ENCODE peak calls at places on chromosomes 16 and 17, in eight cellular contexts. J is left ventricle myocardium inferior; C is stomach; B is A673; N is H1; Q is CD4-positive, alpha-beta T cell; K is fibroblast of lung; P is upper lobe of left lung. Y is an unnamed sample.
A peak's percentile ranks its signal among the peaks of the same experiment; 100 is the strongest.

GRCh38 chr16:27514806-27515205 is 34.9 kb downstream of the GTF3C1 start:
- DNase-seq in K (peak; percentile 34), C (no peak), Q (no peak), P (no peak), B (no peak), J (peak; percentile 47), N (no peak), Y (peak; percentile 16)

GRCh38 chr16:57949595-57950238 is 21.2 kb downstream of the CNGB1 start:
- DNase-seq in P (no peak), C (no peak), K (no peak), N (no peak), Q (no peak), J (no peak), B (no peak), Y (no peak)

GRCh38 chr16:56744996-56745640 is 15.2 kb downstream of the NUP93 start:
- DNase-seq in N (no peak), J (no peak), C (no peak), P (no peak), B (no peak), K (no peak), Q (no peak), Y (no peak)

GRCh38 chr17:7959503-7960253 is 27.7 kb downstream of the CNTROB start:
- DNase-seq in J (no peak), C (no peak), P (no peak), N (no peak), K (peak; percentile 41), Q (no peak), B (no peak), Y (no peak)

GRCh38 chr17:31466096-31466495 is 74.6 kb downstream of the RAB11FIP4 start:
- DNase-seq in P (no peak), N (no peak), C (no peak), B (no peak), K (no peak), Q (no peak), J (no peak), Y (no peak)

GRCh38 chr16:4404967-4405696 is 11.3 kb downstream of the CORO7 start:
- DNase-seq in J (no peak), B (no peak), Q (no peak), P (peak; percentile 77), K (no peak), N (no peak), C (no peak), Y (no peak)

GRCh38 chr16:72921620-72922019 is 126.3 kb downstream of the ZFHX3 start:
- DNase-seq in P (peak; percentile 80), J (no peak), B (peak; percentile 43), K (peak; percentile 50), C (no peak), Q (no peak), N (no peak), Y (no peak)

GRCh38 chr16:49828545-49829267 is 27.2 kb downstream of the ZNF423 start:
- DNase-seq in N (no peak), Q (no peak), K (no peak), J (peak; percentile 56), B (no peak), C (no peak), P (no peak), Y (no peak)

GRCh38 chr16:46817961-46818360 is 13.0 kb downstream of the C16orf87 start:
- DNase-seq in Q (no peak), P (no peak), K (peak; percentile 19), B (no peak), J (no peak), C (no peak), N (no peak), Y (no peak)

GRCh38 chr16:65833171-65833871 is 533.2 kb upstream of the CDH5 start:
- DNase-seq in B (peak; percentile 94), K (peak; percentile 64), N (no peak), Q (no peak), P (no peak), J (no peak), C (no peak), Y (peak; percentile 13)

GRCh38 chr16:4535627-4536108 is 2.9 kb downstream of the CDIP1 start:
- DNase-seq in C (no peak), B (no peak), Q (no peak), J (no peak), K (no peak), P (no peak), N (no peak), Y (no peak)

GRCh38 chr17:16287563-16288027 is 65.7 kb downstream of the CENPV start:
- DNase-seq in B (no peak), J (no peak), Q (no peak), P (no peak), N (no peak), C (peak; percentile 37), K (peak; percentile 79), Y (peak; percentile 64)

GRCh38 chr17:39073916-39074315 is 77.5 kb downstream of the PLXDC1 start:
- DNase-seq in Q (no peak), C (no peak), J (no peak), N (no peak), B (no peak), P (no peak), K (no peak), Y (no peak)

GRCh38 chr17:39071573-39071972 is 79.9 kb downstream of the PLXDC1 start:
- DNase-seq in B (no peak), N (no peak), K (no peak), P (no peak), Q (no peak), C (no peak), J (no peak), Y (no peak)

GRCh38 chr17:39064814-39065213 is 86.6 kb downstream of the PLXDC1 start:
- DNase-seq in N (no peak), Q (no peak), C (no peak), P (no peak), K (no peak), J (no peak), B (no peak), Y (no peak)

GRCh38 chr17:39073353-39073752 is 78.1 kb downstream of the PLXDC1 start:
- DNase-seq in P (no peak), N (no peak), J (no peak), B (no peak), C (no peak), Q (no peak), K (no peak), Y (no peak)

GRCh38 chr17:39069114-39069756 is 82.2 kb downstream of the PLXDC1 start:
- DNase-seq in N (no peak), C (no peak), P (no peak), B (peak; percentile 45), J (no peak), K (peak; percentile 64), Q (no peak), Y (no peak)
- TF ChIP-seq CTCF in N (peak; percentile 69), C (peak; percentile 63), P (peak; percentile 44), B (peak; percentile 59), J (peak; percentile 76), K (peak; percentile 84), Q (peak; percentile 72), Y (peak; percentile 77)

DNA sequence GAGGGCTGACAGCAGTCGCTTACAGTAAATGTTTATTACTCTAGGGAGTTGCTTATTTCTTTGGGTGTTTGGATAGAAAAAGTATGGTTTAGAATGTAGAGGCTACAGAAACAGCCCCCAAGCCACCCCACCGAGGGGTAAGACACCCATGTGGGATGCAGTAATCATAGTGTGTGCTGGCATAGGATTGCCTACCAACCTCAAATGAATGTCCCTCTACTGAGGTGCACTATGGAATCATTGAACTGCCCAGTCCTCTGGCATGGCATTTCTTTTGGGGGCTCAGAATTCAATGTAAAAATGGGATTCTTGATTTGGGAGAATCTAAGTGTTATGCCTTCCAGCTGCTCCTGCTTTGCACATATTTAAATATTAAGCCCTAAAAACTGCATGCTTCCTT is 46.8 kb downstream of the ZNF267 start:
- DNase-seq in C (no peak), J (no peak), K (no peak), P (no peak), B (no peak), N (no peak), Q (no peak), Y (no peak)
- H3K9me3 ChIP-seq in C (peaks cover 100% of the 10 kb centered on the region), J (peaks cover 100% of the 10 kb centered on the region), K (peaks cover 3% of the 10 kb centered on the region), P (peaks cover 95% of the 10 kb centered on the region), B (peaks cover 67% of the 10 kb centered on the region), N (peaks cover 60% of the 10 kb centered on the region), Q (peaks cover 95% of the 10 kb centered on the region), Y (peaks cover 14% of the 10 kb centered on the region)

DNA sequence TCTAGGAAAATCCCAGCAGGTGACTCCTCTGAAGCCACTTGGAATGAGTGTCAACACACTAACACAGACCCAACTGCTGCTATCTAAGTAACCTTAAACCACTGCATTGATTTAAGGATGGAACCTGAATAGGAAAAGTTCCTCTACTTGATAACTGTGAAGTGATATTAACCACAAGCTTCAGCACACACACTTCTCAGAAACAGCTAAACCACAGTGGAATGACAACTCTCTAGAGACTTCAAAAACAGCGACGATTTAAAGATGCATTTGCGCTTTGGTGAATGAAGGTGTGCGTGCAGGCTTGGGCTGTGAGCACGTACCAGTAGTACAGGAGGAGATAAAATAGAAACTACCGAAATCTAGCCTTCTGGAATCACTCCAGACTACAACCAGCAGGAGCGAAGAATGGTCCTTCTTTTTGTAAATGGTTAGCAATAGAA is 137.6 kb upstream of the CORO6 start:
- DNase-seq in Q (peak; percentile 46), C (no peak), J (no peak), B (peak; percentile 35), K (peak; percentile 34), P (no peak), N (no peak), Y (no peak)
- H3K27ac ChIP-seq in Q (peak overlapping the region; percentile 80), C (peak overlapping the region; percentile 87), J (peak overlapping the region; percentile 94), B (peak overlapping the region; percentile 76), K (peak overlapping the region; percentile 74), P (peak overlapping the region; percentile 87), N (no peak overlapping the region), Y (no peak overlapping the region)

GRCh38 chr16:19523184-19523558 is 571 bp upstream of the CCP110 start:
- DNase-seq in N (no peak), K (no peak), J (no peak), C (no peak), P (peak; percentile 10), Q (no peak), B (no peak), Y (no peak)

GRCh38 chr16:19520861-19521331 is 1.0 kb downstream of the GDE1 start:
- DNase-seq in K (peak; percentile 39), J (no peak), N (no peak), P (no peak), Q (no peak), C (peak; percentile 34), B (no peak), Y (no peak)

GRCh38 chr16:19522369-19523159 is 666 bp upstream of the GDE1 start:
- DNase-seq in K (no peak), J (no peak), B (no peak), N (no peak), P (no peak), C (no peak), Q (no peak), Y (no peak)

GRCh38 chr16:19523559-19524355 is at the start of gene CCP110:
- DNase-seq in C (peak; percentile 98), K (peak; percentile 96), P (peak; percentile 96), J (peak; percentile 97), N (peak; percentile 92), Q (peak; percentile 90), B (peak; percentile 99), Y (peak; percentile 88)

GRCh38 chr16:19521471-19522368 is at the start of gene GDE1:
- DNase-seq in B (peak; percentile 95), K (peak; percentile 85), N (peak; percentile 97), Q (peak; percentile 86), C (peak; percentile 96), J (peak; percentile 96), P (peak; percentile 98), Y (peak; percentile 62)
- TF ChIP-seq CTCF in B (peak; percentile 55), K (peak; percentile 44), N (peak; percentile 10), Q (peak; percentile 27), C (no peak), J (peak; percentile 29), P (peak; percentile 32), Y (peak; percentile 49)

Y was measured in AG04450.